ENCODE peak calls at places on chromosomes 13 and 19, in four cellular contexts. U is OCI-LY7, T is AG04450, E is lung. I is an unnamed sample.

GRCh38 chr13:112456138-112457056 is 80.2 kb downstream of the SPACA7 start:
- DNase-seq in U (no peak), T (no peak), E (peak), I (no peak)

GRCh38 chr19:28519950-28520861 is 692.7 kb downstream of the UQCRFS1 start:
- DNase-seq in U (no peak), T (no peak), E (no peak), I (no peak)

GRCh38 chr13:113656015-113656588 is 1.9 kb downstream of the ATP4B start:
- DNase-seq in U (no peak), T (no peak), E (no peak), I (no peak)

GRCh38 chr19:15922021-15922420 is 12.3 kb downstream of the CYP4F11 start:
- DNase-seq in U (no peak), T (no peak), E (no peak), I (no peak)

GRCh38 chr13:94239135-94239534 is 240.3 kb downstream of the DCT start:
- DNase-seq in U (no peak), T (peak), E (no peak), I (no peak)

GRCh38 chr19:15028490-15028889 is 20.8 kb upstream of the CASP14 start:
- DNase-seq in U (no peak), T (no peak), E (no peak), I (no peak)

GRCh38 chr13:28000567-28000966 is 12.1 kb upstream of the URAD start:
- DNase-seq in U (no peak), T (no peak), E (no peak), I (no peak)

GRCh38 chr19:48651682-48652046 is 5.7 kb upstream of the CA11 start:
- DNase-seq in U (no peak), T (no peak), E (no peak), I (no peak)

GRCh38 chr19:48480476-48481190 is 11.5 kb downstream of the CYTH2 start:
- DNase-seq in U (no peak), T (no peak), E (no peak), I (no peak)

GRCh38 chr19:34644991-34645461 is 31.9 kb downstream of the SCGB2B2 start:
- DNase-seq in U (no peak), T (no peak), E (no peak), I (no peak)

GRCh38 chr13:34990399-34991224 is 48.5 kb downstream of the NBEA start:
- DNase-seq in U (no peak), T (no peak), E (no peak), I (no peak)

GRCh38 chr13:75864718-75865117 is 228.6 kb downstream of the LMO7 start:
- DNase-seq in U (no peak), T (peak), E (no peak), I (no peak)

GRCh38 chr13:77353980-77354379 is 27.1 kb upstream of the MYCBP2 start:
- DNase-seq in U (peak), T (no peak), E (no peak), I (no peak)

GRCh38 chr13:19089315-19089714 is 92.3 kb downstream of the TUBA3C start:
- DNase-seq in U (no peak), T (no peak), E (no peak), I (peak)

GRCh38 chr19:3725121-3725520 is 16.9 kb downstream of the TJP3 start:
- DNase-seq in U (no peak), T (no peak), E (no peak), I (peak)

DNA sequence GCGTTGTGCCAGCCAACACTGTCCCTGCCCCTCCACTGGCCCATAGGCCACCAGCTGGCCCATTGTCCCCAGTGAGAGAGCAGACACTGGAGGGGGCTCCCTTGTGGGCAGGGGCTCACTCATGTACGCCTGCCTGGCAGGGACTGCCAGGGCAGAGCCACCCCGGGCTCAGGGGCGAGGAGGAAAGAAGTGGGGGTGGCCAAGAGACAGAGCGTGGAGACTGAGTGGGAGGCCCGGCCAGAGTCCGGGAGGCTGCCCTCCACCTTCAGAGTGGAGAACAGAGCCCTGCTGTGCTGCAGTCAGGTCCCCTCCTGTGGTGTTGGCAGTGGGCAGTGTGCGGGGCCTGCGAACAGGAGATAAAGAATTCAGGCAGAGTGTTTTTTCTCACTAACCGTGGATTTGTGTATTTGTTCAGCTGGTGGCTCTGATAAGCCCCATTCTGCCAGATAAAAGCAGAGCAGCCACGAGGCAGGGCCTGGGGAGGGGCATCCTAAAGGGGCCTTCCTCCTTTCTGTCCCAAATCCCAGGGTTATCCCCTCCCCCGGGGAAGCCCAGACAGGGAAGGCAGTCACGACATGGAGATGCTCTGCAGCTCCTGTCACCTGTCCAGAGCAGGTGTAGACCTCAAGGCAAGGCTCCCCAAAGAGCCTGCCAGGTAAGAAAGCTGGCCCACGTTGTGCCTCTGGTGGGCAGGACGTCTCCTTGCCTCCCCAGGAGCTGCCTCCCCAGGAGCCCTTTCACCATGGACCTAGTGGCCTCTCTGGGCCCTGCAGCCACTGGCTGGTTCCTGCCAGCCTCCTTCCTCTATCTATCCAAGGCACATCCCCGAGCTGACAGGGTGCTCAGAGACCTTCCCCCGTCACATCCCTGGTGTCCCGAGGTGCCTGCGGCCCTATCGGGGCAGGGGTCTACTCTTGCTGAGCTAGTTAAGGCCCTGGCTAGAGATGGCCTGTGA is 33.0 kb downstream of the LYL1 start:
- DNase-seq in U (no peak), T (no peak), E (no peak), I (no peak)
- TF ChIP-seq CTCF in U (no peak), T (no peak), E (no peak), I (no peak)

GRCh38 chr13:47904891-47905290 is 96.2 kb downstream of the SUCLA2 start:
- DNase-seq in U (no peak), T (no peak), E (no peak), I (no peak)

GRCh38 chr13:47908200-47908902 is 92.7 kb downstream of the SUCLA2 start:
- DNase-seq in U (no peak), T (peak), E (no peak), I (no peak)

GRCh38 chr13:47901451-47901850 is 99.6 kb downstream of the SUCLA2 start:
- DNase-seq in U (no peak), T (no peak), E (no peak), I (no peak)

GRCh38 chr13:47903836-47904235 is 97.2 kb downstream of the SUCLA2 start:
- DNase-seq in U (no peak), T (no peak), E (no peak), I (no peak)

DNA sequence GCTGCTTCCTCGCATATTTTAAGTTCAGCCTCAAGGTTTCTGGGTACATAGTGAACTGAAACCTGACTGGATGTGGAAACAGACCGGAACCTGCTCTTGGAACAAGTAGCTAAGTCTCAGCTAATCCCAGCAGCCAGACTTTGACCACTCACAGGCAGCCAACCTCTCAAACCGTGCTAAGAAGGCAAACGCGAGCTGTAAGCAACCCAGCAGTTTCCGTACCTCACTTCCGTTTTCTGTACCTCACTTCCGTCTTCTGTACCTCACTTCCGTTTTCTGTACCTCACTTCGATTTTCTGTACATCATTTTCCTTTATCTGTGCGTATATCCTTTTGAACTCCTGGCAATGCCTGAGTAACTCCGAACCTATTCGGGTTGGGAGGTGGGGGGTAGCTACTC is 96.8 kb downstream of the SUCLA2 start:
- DNase-seq in U (no peak), T (no peak), E (no peak), I (no peak)
- H3K4me3 ChIP-seq in U (no peak), T (no peak), E (no peak), I (no peak)

DNA sequence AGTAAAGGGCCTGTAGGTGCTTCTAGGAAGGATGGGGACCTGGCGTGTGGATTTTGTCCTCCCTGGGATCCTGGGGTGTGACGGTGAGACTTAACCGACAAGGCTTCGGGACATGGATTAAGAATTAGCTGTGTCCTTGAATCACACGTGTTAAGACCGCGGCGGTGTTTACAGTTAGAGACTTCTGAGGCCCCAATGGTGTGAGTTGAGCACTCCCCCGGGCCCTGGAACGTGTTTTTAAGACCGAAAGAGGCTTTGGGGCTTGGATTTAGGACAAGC is 1.3 kb upstream of the SLC27A1 start:
- DNase-seq in U (no peak), T (no peak), E (no peak), I (no peak)
- TF ChIP-seq CTCF in U (no peak), T (no peak), E (no peak), I (no peak)

DNA sequence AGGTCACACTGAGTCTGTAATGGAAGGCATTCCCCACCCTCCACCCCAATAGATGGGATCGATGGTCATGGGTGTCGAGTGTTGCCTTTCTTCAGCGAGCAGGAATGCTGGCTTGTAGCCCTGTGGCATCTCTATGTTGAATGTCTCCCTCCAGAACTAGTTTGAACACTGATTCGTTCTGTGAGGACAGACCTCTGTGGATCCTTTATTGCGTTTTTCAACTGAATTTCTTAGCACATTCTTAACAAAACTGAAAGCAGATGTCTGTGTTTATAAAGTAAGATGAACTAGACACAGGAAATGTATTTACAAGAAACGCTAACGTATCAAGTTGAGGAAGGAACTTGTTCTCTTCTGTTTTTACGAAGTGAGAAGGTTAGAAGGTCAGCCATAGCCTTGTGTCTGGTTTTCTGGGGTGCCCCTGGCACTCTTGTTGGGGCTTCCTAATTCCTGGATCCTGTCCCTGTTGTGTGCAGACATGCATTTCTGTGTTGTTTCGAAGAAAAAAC is 36.8 kb upstream of the TM9SF2 start:
- DNase-seq in U (no peak), T (no peak), E (no peak), I (peak)
- H3K4me3 ChIP-seq in U (no peak), T (no peak), E (no peak), I (no peak)

GRCh38 chr13:20093946-20094345 is 66.9 kb downstream of the GJA3 start:
- DNase-seq in U (no peak), T (no peak), E (no peak), I (no peak)

DNA sequence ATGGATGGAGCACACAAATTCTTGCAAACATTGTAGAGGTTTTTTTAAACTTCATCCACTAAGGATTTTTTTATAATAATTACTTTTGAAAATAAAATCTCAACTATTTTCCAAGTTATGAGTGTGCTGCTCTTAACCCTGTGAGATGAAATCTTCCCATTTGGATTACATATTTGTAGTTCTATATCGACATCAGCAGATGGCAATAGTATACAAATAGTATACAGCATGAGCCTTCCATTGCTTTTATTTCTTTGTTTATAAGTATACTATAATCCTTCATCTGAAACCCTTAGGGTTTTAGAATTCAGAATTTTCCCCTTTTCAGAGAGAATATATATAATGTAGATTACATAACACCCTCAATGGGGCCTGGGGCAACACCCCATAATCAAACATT is 70.5 kb downstream of the GJA3 start:
- DNase-seq in U (no peak), T (no peak), E (no peak), I (no peak)
- TF ChIP-seq CTCF in U (peak), T (peak), E (no peak), I (no peak)

DNA sequence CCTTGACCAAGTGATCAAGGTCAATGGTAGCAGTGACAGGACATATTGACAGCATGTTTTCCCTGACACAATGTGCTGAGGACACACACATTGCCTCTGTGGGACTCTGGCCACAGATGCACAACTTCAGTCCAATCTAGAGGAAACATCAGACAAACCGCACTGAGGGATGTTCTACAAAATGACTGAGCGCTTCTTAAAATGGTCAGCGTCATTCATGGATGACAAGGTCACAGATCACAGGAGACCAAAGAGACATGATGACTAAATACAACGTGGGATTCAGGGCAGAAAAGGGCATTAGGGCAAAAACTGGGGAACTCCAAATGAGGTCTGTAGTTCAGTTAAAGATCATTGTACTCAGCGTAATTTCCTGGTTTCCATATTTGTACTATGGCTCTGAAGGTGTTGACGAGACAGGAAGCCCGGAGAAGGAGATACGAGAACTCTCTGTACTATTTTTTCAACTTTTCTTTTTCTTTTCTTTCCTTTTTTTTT is 20.6 kb downstream of the PBX4 start:
- DNase-seq in U (no peak), T (no peak), E (no peak), I (peak)
- H3K4me3 ChIP-seq in U (no peak), T (no peak), E (no peak), I (peak)

GRCh38 chr19:32800757-32801156 is 68.8 kb downstream of the SLC7A9 start:
- DNase-seq in U (no peak), T (no peak), E (no peak), I (no peak)
- TF ChIP-seq CTCF in U (no peak), T (no peak), E (no peak), I (no peak)

DNA sequence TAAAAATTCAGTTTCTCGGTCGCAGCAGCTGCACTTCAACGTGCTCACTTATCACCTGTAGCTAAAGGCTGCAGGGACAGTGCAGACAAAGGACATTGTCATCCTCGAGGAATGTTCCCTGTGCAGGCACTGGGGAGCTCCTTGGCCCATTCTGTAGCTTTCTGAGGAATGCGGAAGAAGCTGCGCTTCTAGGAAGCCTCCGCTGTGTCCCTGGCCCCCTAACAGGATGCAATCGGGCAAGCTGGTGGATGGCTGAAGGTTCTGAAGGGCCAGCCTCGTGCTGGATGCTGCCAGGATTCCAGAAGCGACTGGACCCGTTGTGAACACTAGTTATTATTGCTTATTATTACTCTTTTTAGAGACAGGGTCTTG is 8.1 kb downstream of the ANO8 start:
- DNase-seq in U (no peak), T (no peak), E (no peak), I (no peak)
- H3K4me3 ChIP-seq in U (no peak), T (no peak), E (no peak), I (no peak)

I was measured in GM12865.